ENCODE peak calls at places on chromosomes 11 and 22, in seven cellular contexts. One of them, this sample, is unnamed.

GRCh38 chr11:78220218-78221157 is 31.8 kb downstream of the USP35 start:
- DNase-seq in C1 segment of cervical spinal cord: no peak
- DNase-seq in left ventricle myocardium inferior: no peak
- DNase-seq in GM19239: no peak
- DNase-seq in choroid plexus epithelial cell: no peak
- DNase-seq in T-helper 2 cell: no peak
- DNase-seq in GM20000: no peak
- DNase-seq in this sample: no peak

GRCh38 chr11:45650166-45651095 is 15.0 kb downstream of the CHST1 start:
- DNase-seq in C1 segment of cervical spinal cord: no peak
- DNase-seq in left ventricle myocardium inferior: no peak
- DNase-seq in GM19239: no peak
- DNase-seq in choroid plexus epithelial cell: no peak
- DNase-seq in T-helper 2 cell: no peak
- DNase-seq in GM20000: no peak
- DNase-seq in this sample: no peak

GRCh38 chr11:96254087-96254486 is 88.9 kb downstream of the MAML2 start:
- DNase-seq in C1 segment of cervical spinal cord: no peak
- DNase-seq in left ventricle myocardium inferior: no peak
- DNase-seq in GM19239: peak; percentile 24
- DNase-seq in choroid plexus epithelial cell: peak; percentile 90
- DNase-seq in T-helper 2 cell: no peak
- DNase-seq in GM20000: peak; percentile 40
- DNase-seq in this sample: peak; percentile 61

GRCh38 chr22:33806191-33806590 is 114.1 kb downstream of the LARGE1 start:
- DNase-seq in C1 segment of cervical spinal cord: no peak
- DNase-seq in left ventricle myocardium inferior: no peak
- DNase-seq in GM19239: peak; percentile 31
- DNase-seq in choroid plexus epithelial cell: no peak
- DNase-seq in T-helper 2 cell: no peak
- DNase-seq in GM20000: peak; percentile 41
- DNase-seq in this sample: peak; percentile 67

GRCh38 chr11:130145975-130146776 is 13.4 kb upstream of the ST14 start:
- DNase-seq in C1 segment of cervical spinal cord: no peak
- DNase-seq in left ventricle myocardium inferior: peak; percentile 40
- DNase-seq in GM19239: no peak
- DNase-seq in choroid plexus epithelial cell: peak; percentile 46
- DNase-seq in T-helper 2 cell: no peak
- DNase-seq in GM20000: no peak
- DNase-seq in this sample: no peak

GRCh38 chr11:12397953-12398352 is 20.6 kb downstream of the PARVA start:
- DNase-seq in C1 segment of cervical spinal cord: no peak
- DNase-seq in left ventricle myocardium inferior: peak; percentile 65
- DNase-seq in GM19239: no peak
- DNase-seq in choroid plexus epithelial cell: peak; percentile 86
- DNase-seq in T-helper 2 cell: no peak
- DNase-seq in GM20000: no peak
- DNase-seq in this sample: peak; percentile 97

GRCh38 chr22:35274154-35274871 is 17.0 kb downstream of the HMGXB4 start:
- DNase-seq in C1 segment of cervical spinal cord: no peak
- DNase-seq in left ventricle myocardium inferior: no peak
- DNase-seq in GM19239: no peak
- DNase-seq in choroid plexus epithelial cell: no peak
- DNase-seq in T-helper 2 cell: no peak
- DNase-seq in GM20000: no peak
- DNase-seq in this sample: no peak

GRCh38 chr22:26471522-26471921 is 12.1 kb downstream of the HPS4 start:
- DNase-seq in C1 segment of cervical spinal cord: peak; percentile 68
- DNase-seq in left ventricle myocardium inferior: no peak
- DNase-seq in GM19239: no peak
- DNase-seq in choroid plexus epithelial cell: peak; percentile 39
- DNase-seq in T-helper 2 cell: no peak
- DNase-seq in GM20000: no peak
- DNase-seq in this sample: peak; percentile 42

GRCh38 chr22:31603081-31603525 is 58.9 kb downstream of the PISD start:
- DNase-seq in C1 segment of cervical spinal cord: no peak
- DNase-seq in left ventricle myocardium inferior: no peak
- DNase-seq in GM19239: no peak
- DNase-seq in choroid plexus epithelial cell: no peak
- DNase-seq in T-helper 2 cell: no peak
- DNase-seq in GM20000: no peak
- DNase-seq in this sample: no peak

GRCh38 chr11:63635762-63636465 is 21.7 kb upstream of the PLAAT3 start:
- DNase-seq in C1 segment of cervical spinal cord: peak; percentile 41
- DNase-seq in left ventricle myocardium inferior: peak; percentile 26
- DNase-seq in GM19239: peak; percentile 46
- DNase-seq in choroid plexus epithelial cell: peak; percentile 82
- DNase-seq in T-helper 2 cell: peak; percentile 15
- DNase-seq in GM20000: peak; percentile 70
- DNase-seq in this sample: peak; percentile 73

GRCh38 chr11:23370580-23371275 is 510.5 kb upstream of the CCDC179 start:
- DNase-seq in C1 segment of cervical spinal cord: no peak
- DNase-seq in left ventricle myocardium inferior: no peak
- DNase-seq in GM19239: no peak
- DNase-seq in choroid plexus epithelial cell: peak; percentile 14
- DNase-seq in T-helper 2 cell: no peak
- DNase-seq in GM20000: no peak
- DNase-seq in this sample: no peak

GRCh38 chr11:69131644-69132300 is 24.0 kb upstream of the SMIM38 start:
- DNase-seq in C1 segment of cervical spinal cord: no peak
- DNase-seq in left ventricle myocardium inferior: peak; percentile 71
- DNase-seq in GM19239: no peak
- DNase-seq in choroid plexus epithelial cell: peak; percentile 84
- DNase-seq in T-helper 2 cell: no peak
- DNase-seq in GM20000: no peak
- DNase-seq in this sample: peak; percentile 72